ENCODE peak calls at places on chromosome 18, in four cellular contexts. V is kidney, J is HCT116, C is thoracic aorta. K is an unnamed sample.
A peak's percentile ranks its signal among the peaks of the same experiment; 100 is the strongest.

GRCh38 chr18:13548944-13549878 is 177.1 kb downstream of the FAM210A start:
- DNase-seq in J (no peak), C (no peak), V (no peak), K (no peak)

GRCh38 chr18:47260138-47260923 is 8.9 kb upstream of the SKOR2 start:
- DNase-seq in V (peak; percentile 71), J (no peak), C (no peak), K (no peak)

GRCh38 chr18:58392336-58393000 is 236.4 kb downstream of the ALPK2 start:
- DNase-seq in J (no peak), C (no peak), V (no peak), K (no peak)

GRCh38 chr18:75183524-75183923 is 25.4 kb downstream of the PTGR3 start:
- DNase-seq in J (peak; percentile 83), V (no peak), C (no peak), K (no peak)

GRCh38 chr18:22713511-22713910 is 219.6 kb upstream of the RBBP8 start:
- DNase-seq in V (no peak), J (no peak), C (no peak), K (no peak)

GRCh38 chr18:58080516-58080915 is 36.5 kb downstream of the NEDD4L start:
- DNase-seq in C (no peak), V (no peak), J (no peak), K (no peak)

GRCh38 chr18:32057624-32058165 is 34.0 kb upstream of the RNF138 start:
- DNase-seq in V (no peak), C (no peak), J (no peak), K (no peak)

GRCh38 chr18:7172611-7173010 is 55.0 kb upstream of the LAMA1 start:
- DNase-seq in J (no peak), V (no peak), C (no peak), K (no peak)

GRCh38 chr18:47203626-47204464 is 27.7 kb upstream of the IER3IP1 start:
- DNase-seq in V (no peak), C (no peak), J (no peak), K (no peak)

GRCh38 chr18:5276947-5277346 is 18.6 kb downstream of the ZBTB14 start:
- DNase-seq in V (no peak), C (no peak), J (no peak), K (no peak)

GRCh38 chr18:24428709-24429108 is 2.2 kb downstream of the IMPACT start:
- DNase-seq in V (no peak), C (no peak), J (no peak), K (no peak)

GRCh38 chr18:41763361-41763760 is 191.7 kb upstream of the PIK3C3 start:
- DNase-seq in V (no peak), J (no peak), C (no peak), K (no peak)

GRCh38 chr18:41771971-41772370 is 183.1 kb upstream of the PIK3C3 start:
- DNase-seq in J (no peak), C (no peak), V (no peak), K (no peak)

GRCh38 chr18:41767960-41768359 is 187.1 kb upstream of the PIK3C3 start:
- DNase-seq in V (no peak), C (no peak), J (no peak), K (no peak)
- TF ChIP-seq CTCF in V (peak; percentile 5), C (no peak), J (no peak), K (no peak)

GRCh38 chr18:56326386-56327072 is 311.9 kb downstream of the TXNL1 start:
- DNase-seq in V (no peak), J (no peak), C (no peak), K (no peak)
- TF ChIP-seq CTCF in V (no peak), J (no peak), C (no peak), K (no peak)

GRCh38 chr18:272650-273049 is 4.8 kb upstream of the THOC1 start:
- DNase-seq in J (no peak), C (no peak), V (no peak), K (no peak)

GRCh38 chr18:273525-273924 is 5.7 kb upstream of the THOC1 start:
- DNase-seq in V (no peak), J (no peak), C (no peak), K (no peak)

GRCh38 chr18:267380-267687 is 513 bp downstream of the THOC1 start:
- DNase-seq in C (no peak), V (no peak), J (no peak), K (no peak)

GRCh38 chr18:269480-270090 is 1.7 kb upstream of the THOC1 start:
- DNase-seq in J (no peak), C (no peak), V (no peak), K (no peak)

GRCh38 chr18:267688-268552 is at the start of gene THOC1:
- DNase-seq in C (peak; percentile 88), V (peak; percentile 97), J (peak; percentile 60), K (peak; percentile 69)
- TF ChIP-seq CTCF in C (no peak), V (peak; percentile 13), J (no peak), K (no peak)

GRCh38 chr18:54675076-54675475 is 84.0 kb downstream of the DYNAP start:
- DNase-seq in C (no peak), J (no peak), V (no peak), K (no peak)

GRCh38 chr18:54684786-54685185 is 93.7 kb downstream of the DYNAP start:
- DNase-seq in J (no peak), C (no peak), V (no peak), K (no peak)

GRCh38 chr18:54679318-54680149 is 88.5 kb downstream of the DYNAP start:
- DNase-seq in V (no peak), C (no peak), J (peak; percentile 62), K (peak; percentile 48)
- TF ChIP-seq CTCF in V (peak; percentile 48), C (no peak), J (peak; percentile 86), K (peak; percentile 58)

GRCh38 chr18:36449451-36449850 is 151.9 kb downstream of the FHOD3 start:
- DNase-seq in J (no peak), C (no peak), V (no peak), K (no peak)

GRCh38 chr18:36448384-36449290 is 151.1 kb downstream of the FHOD3 start:
- DNase-seq in J (no peak), V (peak; percentile 73), C (no peak), K (no peak)

GRCh38 chr18:36454258-36454657 is 156.7 kb downstream of the FHOD3 start:
- DNase-seq in C (no peak), V (no peak), J (no peak), K (no peak)

GRCh38 chr18:36451454-36452251 is 154.1 kb downstream of the FHOD3 start:
- DNase-seq in C (no peak), V (no peak), J (no peak), K (no peak)

DNA sequence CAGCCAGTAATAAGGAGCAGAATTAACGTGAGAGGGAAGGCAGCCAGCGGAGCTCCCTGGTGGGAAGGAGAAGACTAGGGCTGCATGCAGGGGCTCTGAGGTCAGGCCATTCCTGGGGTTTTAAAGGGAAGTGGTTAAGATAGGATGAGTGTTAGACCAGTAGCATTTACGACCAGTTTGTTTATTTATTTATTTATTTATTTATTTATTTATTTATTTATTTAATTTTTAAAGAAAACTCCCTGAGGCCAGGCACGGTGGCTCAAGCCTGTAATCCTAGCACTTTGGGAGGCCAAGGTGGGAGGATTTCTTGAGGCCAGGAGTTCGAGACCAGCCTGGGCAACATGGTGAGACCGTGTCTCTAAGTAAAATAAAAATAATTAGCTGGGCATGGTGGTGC is 152.8 kb downstream of the FHOD3 start:
- DNase-seq in J (no peak), V (no peak), C (no peak), K (no peak)
- TF ChIP-seq CTCF in J (no peak), V (no peak), C (no peak), K (no peak)

DNA sequence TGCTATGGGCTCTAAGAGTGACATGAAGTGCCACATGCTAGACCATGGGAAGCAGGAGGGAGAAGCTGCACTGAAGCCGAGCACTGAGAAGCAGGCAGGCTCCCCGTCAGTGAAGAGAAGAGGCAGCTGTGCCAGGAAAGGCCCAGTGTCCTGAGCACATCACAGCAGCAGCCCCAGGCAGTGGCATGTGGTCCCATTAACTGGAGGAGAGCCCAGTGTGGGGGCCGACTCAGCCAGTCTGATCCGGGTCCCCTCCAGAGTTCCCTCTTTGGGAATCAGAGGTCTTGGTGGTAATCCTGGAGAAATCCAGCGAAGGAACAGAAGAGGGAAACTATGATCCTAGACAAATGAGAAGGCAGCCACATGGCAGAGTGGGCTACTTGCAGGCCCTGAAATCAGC is 96.7 kb upstream of the ACAA2 start:
- DNase-seq in V (no peak), J (no peak), C (no peak), K (no peak)
- TF ChIP-seq CTCF in V (no peak), J (no peak), C (no peak), K (no peak)

K was measured in AG09319.